ENCODE peak calls at places on chromosomes 6 and 20, in six cellular contexts. One of them, this sample, is unnamed.

GRCh38 chr6:34094474-34095135 is 51.3 kb downstream of the GRM4 start:
- DNase-seq in mesenchymal stem cell: no peak
- DNase-seq in mesendoderm: no peak
- DNase-seq in H9: no peak
- DNase-seq in IMR-90: no peak
- DNase-seq in trophoblast cell: no peak
- DNase-seq in this sample: no peak

GRCh38 chr6:169896826-169897456 is 145.5 kb downstream of the ERMARD start:
- DNase-seq in mesenchymal stem cell: no peak
- DNase-seq in mesendoderm: no peak
- DNase-seq in H9: no peak
- DNase-seq in IMR-90: no peak
- DNase-seq in trophoblast cell: no peak
- DNase-seq in this sample: no peak

GRCh38 chr20:59765599-59766177 is 161.3 kb downstream of the PHACTR3 start:
- DNase-seq in mesenchymal stem cell: no peak
- DNase-seq in mesendoderm: peak
- DNase-seq in H9: peak
- DNase-seq in IMR-90: no peak
- DNase-seq in trophoblast cell: peak
- DNase-seq in this sample: peak

GRCh38 chr6:157410088-157410487 is 29.1 kb downstream of the ZDHHC14 start:
- DNase-seq in mesenchymal stem cell: no peak
- DNase-seq in mesendoderm: no peak
- DNase-seq in H9: no peak
- DNase-seq in IMR-90: peak
- DNase-seq in trophoblast cell: no peak
- DNase-seq in this sample: no peak

GRCh38 chr6:125549202-125549884 is 200.1 kb upstream of the HEY2 start:
- DNase-seq in mesenchymal stem cell: no peak
- DNase-seq in mesendoderm: no peak
- DNase-seq in H9: no peak
- DNase-seq in IMR-90: no peak
- DNase-seq in trophoblast cell: no peak
- DNase-seq in this sample: no peak

GRCh38 chr6:107716688-107717089 is 107.4 kb downstream of the SCML4 start:
- DNase-seq in mesenchymal stem cell: peak
- DNase-seq in mesendoderm: peak
- DNase-seq in H9: peak
- DNase-seq in IMR-90: peak
- DNase-seq in trophoblast cell: peak
- DNase-seq in this sample: no peak

GRCh38 chr20:43949741-43950618 is 35.3 kb downstream of the TOX2 start:
- DNase-seq in mesenchymal stem cell: peak
- DNase-seq in mesendoderm: no peak
- DNase-seq in H9: no peak
- DNase-seq in IMR-90: no peak
- DNase-seq in trophoblast cell: no peak
- DNase-seq in this sample: no peak

GRCh38 chr6:33455051-33455450 is 675 bp downstream of the ZBTB9 start:
- DNase-seq in mesenchymal stem cell: no peak
- DNase-seq in mesendoderm: peak
- DNase-seq in H9: no peak
- DNase-seq in IMR-90: no peak
- DNase-seq in trophoblast cell: no peak
- DNase-seq in this sample: no peak

GRCh38 chr20:38138086-38138777 is 26.8 kb downstream of the TGM2 start:
- DNase-seq in mesenchymal stem cell: no peak
- DNase-seq in mesendoderm: no peak
- DNase-seq in H9: no peak
- DNase-seq in IMR-90: no peak
- DNase-seq in trophoblast cell: no peak
- DNase-seq in this sample: no peak

GRCh38 chr20:16415079-16415478 is 158.2 kb downstream of the KIF16B start:
- DNase-seq in mesenchymal stem cell: peak
- DNase-seq in mesendoderm: no peak
- DNase-seq in H9: no peak
- DNase-seq in IMR-90: peak
- DNase-seq in trophoblast cell: no peak
- DNase-seq in this sample: no peak

GRCh38 chr6:7241160-7241559 is 71.8 kb downstream of the SSR1 start:
- DNase-seq in mesenchymal stem cell: no peak
- DNase-seq in mesendoderm: no peak
- DNase-seq in H9: no peak
- DNase-seq in IMR-90: no peak
- DNase-seq in trophoblast cell: no peak
- DNase-seq in this sample: no peak

GRCh38 chr6:169386431-169387057 is 132.9 kb upstream of the THBS2 start:
- DNase-seq in mesenchymal stem cell: no peak
- DNase-seq in mesendoderm: no peak
- DNase-seq in H9: no peak
- DNase-seq in IMR-90: peak
- DNase-seq in trophoblast cell: peak
- DNase-seq in this sample: no peak

GRCh38 chr6:146546440-146546839 is 2.8 kb downstream of the RAB32 start:
- DNase-seq in mesenchymal stem cell: peak
- DNase-seq in mesendoderm: peak
- DNase-seq in H9: no peak
- DNase-seq in IMR-90: peak
- DNase-seq in trophoblast cell: peak
- DNase-seq in this sample: no peak

GRCh38 chr6:131733376-131734016 is 22.7 kb upstream of the CTAGE9 start:
- DNase-seq in mesenchymal stem cell: no peak
- DNase-seq in mesendoderm: no peak
- DNase-seq in H9: no peak
- DNase-seq in IMR-90: peak
- DNase-seq in trophoblast cell: no peak
- DNase-seq in this sample: no peak

GRCh38 chr6:145551164-145551563 is 184.2 kb downstream of the EPM2A start:
- DNase-seq in mesenchymal stem cell: no peak
- DNase-seq in mesendoderm: no peak
- DNase-seq in H9: no peak
- DNase-seq in IMR-90: peak
- DNase-seq in trophoblast cell: peak
- DNase-seq in this sample: no peak

GRCh38 chr6:35496036-35496850 is 636 bp downstream of the TEAD3 start:
- DNase-seq in mesenchymal stem cell: no peak
- DNase-seq in mesendoderm: peak
- DNase-seq in H9: no peak
- DNase-seq in IMR-90: no peak
- DNase-seq in trophoblast cell: peak
- DNase-seq in this sample: peak

GRCh38 chr6:107361568-107362270 is 97.6 kb downstream of the PDSS2 start:
- DNase-seq in mesenchymal stem cell: peak
- DNase-seq in mesendoderm: peak
- DNase-seq in H9: no peak
- DNase-seq in IMR-90: peak
- DNase-seq in trophoblast cell: no peak
- DNase-seq in this sample: no peak

GRCh38 chr6:100803264-100803663 is 77.9 kb downstream of the ASCC3 start:
- DNase-seq in mesenchymal stem cell: no peak
- DNase-seq in mesendoderm: peak
- DNase-seq in H9: no peak
- DNase-seq in IMR-90: no peak
- DNase-seq in trophoblast cell: no peak
- DNase-seq in this sample: no peak

GRCh38 chr6:45722876-45723275 is 292.8 kb downstream of the CLIC5 start:
- DNase-seq in mesenchymal stem cell: no peak
- DNase-seq in mesendoderm: peak
- DNase-seq in H9: no peak
- DNase-seq in IMR-90: no peak
- DNase-seq in trophoblast cell: no peak
- DNase-seq in this sample: no peak
- H2BK5ac ChIP-seq in mesenchymal stem cell: no peak
- H2BK5ac ChIP-seq in mesendoderm: no peak
- H2BK5ac ChIP-seq in H9: no peak
- H2BK5ac ChIP-seq in IMR-90: no peak
- H2BK5ac ChIP-seq in trophoblast cell: no peak
- H2BK5ac ChIP-seq in this sample: no peak

GRCh38 chr6:4316867-4317400 is 181.6 kb upstream of the ECI2 start:
- DNase-seq in mesenchymal stem cell: peak
- DNase-seq in mesendoderm: peak
- DNase-seq in H9: no peak
- DNase-seq in IMR-90: peak
- DNase-seq in trophoblast cell: peak
- DNase-seq in this sample: no peak
- H2BK5ac ChIP-seq in mesenchymal stem cell: no peak
- H2BK5ac ChIP-seq in mesendoderm: no peak
- H2BK5ac ChIP-seq in H9: no peak
- H2BK5ac ChIP-seq in IMR-90: peak
- H2BK5ac ChIP-seq in trophoblast cell: peak
- H2BK5ac ChIP-seq in this sample: no peak

DNA sequence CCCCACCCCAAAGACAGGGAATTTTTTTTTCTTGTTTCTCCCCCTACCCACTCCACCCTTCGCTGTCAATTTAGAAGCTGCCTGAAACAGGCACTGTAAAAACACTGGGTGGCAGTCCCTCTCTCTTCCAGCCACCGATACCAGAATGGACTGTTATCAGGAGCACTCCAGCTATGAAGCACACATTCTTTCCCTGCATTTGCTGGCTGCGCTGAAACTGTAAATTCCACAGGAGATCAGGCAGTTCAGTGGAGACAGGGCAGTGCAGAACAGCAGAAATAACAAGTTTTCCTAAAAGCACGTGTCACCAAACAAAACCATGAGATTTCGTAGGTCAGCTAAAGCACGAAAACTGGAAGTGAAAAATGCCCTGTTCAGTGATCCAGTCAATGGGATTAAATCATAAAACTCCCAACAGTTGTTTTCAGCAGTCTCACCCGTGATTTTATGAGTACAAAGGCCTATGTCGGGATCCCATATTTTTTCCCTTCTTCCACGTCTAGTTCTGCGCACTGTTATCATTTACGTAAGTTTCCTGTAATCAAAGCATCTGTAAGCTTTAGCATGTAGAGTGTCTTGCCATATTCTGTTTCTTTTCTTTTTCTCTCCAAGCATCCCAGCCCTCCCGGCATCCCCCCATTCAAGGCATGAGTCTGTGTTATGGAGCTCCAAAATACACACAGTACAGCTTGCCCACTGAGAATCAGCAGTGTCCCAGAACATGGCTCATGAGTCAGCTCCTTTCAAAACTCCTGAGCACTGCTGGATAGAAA is 359.9 kb upstream of the EPHA7 start:
- DNase-seq in mesenchymal stem cell: peak
- DNase-seq in mesendoderm: peak
- DNase-seq in H9: no peak
- DNase-seq in IMR-90: no peak
- DNase-seq in trophoblast cell: peak
- DNase-seq in this sample: peak
- H2BK5ac ChIP-seq in mesenchymal stem cell: peak
- H2BK5ac ChIP-seq in mesendoderm: no peak
- H2BK5ac ChIP-seq in H9: no peak
- H2BK5ac ChIP-seq in IMR-90: no peak
- H2BK5ac ChIP-seq in trophoblast cell: no peak
- H2BK5ac ChIP-seq in this sample: no peak

DNA sequence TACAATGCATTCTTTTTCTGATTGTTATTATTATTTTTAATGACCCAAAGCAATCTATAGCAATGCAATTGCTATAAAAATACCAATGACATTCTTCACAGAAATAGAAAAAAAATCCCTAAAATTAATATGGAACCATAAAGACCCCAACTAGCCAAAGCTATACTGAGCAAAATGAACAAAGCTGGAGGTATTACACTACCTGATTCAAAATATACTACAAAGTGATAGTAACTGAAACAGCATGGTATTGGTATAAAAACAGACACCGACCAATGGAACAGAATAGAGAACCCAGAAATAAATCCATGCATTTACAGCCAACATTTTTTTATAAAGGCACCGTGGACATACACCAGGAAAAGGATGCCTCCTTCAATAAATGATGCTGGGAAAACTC is 60.5 kb upstream of the EEF1A1 start:
- DNase-seq in mesenchymal stem cell: no peak
- DNase-seq in mesendoderm: no peak
- DNase-seq in H9: no peak
- DNase-seq in IMR-90: no peak
- DNase-seq in trophoblast cell: no peak
- DNase-seq in this sample: no peak
- H2BK5ac ChIP-seq in mesenchymal stem cell: no peak
- H2BK5ac ChIP-seq in mesendoderm: peak
- H2BK5ac ChIP-seq in H9: no peak
- H2BK5ac ChIP-seq in IMR-90: peak
- H2BK5ac ChIP-seq in trophoblast cell: peak
- H2BK5ac ChIP-seq in this sample: peak

GRCh38 chr6:41489284-41489851 is 56.8 kb upstream of the FOXP4 start:
- DNase-seq in mesenchymal stem cell: no peak
- DNase-seq in mesendoderm: peak
- DNase-seq in H9: no peak
- DNase-seq in IMR-90: peak
- DNase-seq in trophoblast cell: no peak
- DNase-seq in this sample: no peak
- H2BK5ac ChIP-seq in mesenchymal stem cell: no peak
- H2BK5ac ChIP-seq in mesendoderm: peak
- H2BK5ac ChIP-seq in H9: no peak
- H2BK5ac ChIP-seq in IMR-90: no peak
- H2BK5ac ChIP-seq in trophoblast cell: no peak
- H2BK5ac ChIP-seq in this sample: no peak

GRCh38 chr6:39495023-39495422 is 172.5 kb upstream of the KCNK16 start:
- DNase-seq in mesenchymal stem cell: peak
- DNase-seq in mesendoderm: no peak
- DNase-seq in H9: no peak
- DNase-seq in IMR-90: no peak
- DNase-seq in trophoblast cell: no peak
- DNase-seq in this sample: no peak
- H2BK5ac ChIP-seq in mesenchymal stem cell: no peak
- H2BK5ac ChIP-seq in mesendoderm: no peak
- H2BK5ac ChIP-seq in H9: no peak
- H2BK5ac ChIP-seq in IMR-90: no peak
- H2BK5ac ChIP-seq in trophoblast cell: no peak
- H2BK5ac ChIP-seq in this sample: no peak

GRCh38 chr20:49278036-49278816 is at the start of gene ZNFX1:
- DNase-seq in mesenchymal stem cell: peak
- DNase-seq in mesendoderm: peak
- DNase-seq in H9: peak
- DNase-seq in IMR-90: peak
- DNase-seq in trophoblast cell: peak
- DNase-seq in this sample: peak
- H2BK5ac ChIP-seq in mesenchymal stem cell: peak
- H2BK5ac ChIP-seq in mesendoderm: peak
- H2BK5ac ChIP-seq in H9: peak
- H2BK5ac ChIP-seq in IMR-90: peak
- H2BK5ac ChIP-seq in trophoblast cell: peak
- H2BK5ac ChIP-seq in this sample: peak